ENCODE peak calls at places on chromosomes 13 and 19, in seven cellular contexts. One of them, this sample, is unnamed.

GRCh38 chr13:91158015-91158390 is 189.5 kb upstream of the MIR17HG start:
- DNase-seq in nucleus accumbens: no peak
- DNase-seq in mucosa of gallbladder: no peak
- DNase-seq in heart left ventricle: no peak
- DNase-seq in pancreas: no peak
- DNase-seq in stimulated activated CD8-positive, alpha-beta memory T cell treated with anti-CD3 and anti-CD28 coated beads, Interleukin-7, amount 100 ng/mL, for 1 hour: no peak
- DNase-seq in RPMI7951: no peak
- DNase-seq in this sample: no peak

GRCh38 chr19:42132851-42133528 is 744 bp upstream of the POU2F2 start:
- DNase-seq in nucleus accumbens: peak
- DNase-seq in mucosa of gallbladder: peak
- DNase-seq in heart left ventricle: peak
- DNase-seq in pancreas: peak
- DNase-seq in stimulated activated CD8-positive, alpha-beta memory T cell treated with anti-CD3 and anti-CD28 coated beads, Interleukin-7, amount 100 ng/mL, for 1 hour: peak
- DNase-seq in RPMI7951: peak
- DNase-seq in this sample: no peak

GRCh38 chr19:44891016-44891882 is at the start of gene TOMM40:
- DNase-seq in nucleus accumbens: no peak
- DNase-seq in mucosa of gallbladder: no peak
- DNase-seq in heart left ventricle: no peak
- DNase-seq in pancreas: no peak
- DNase-seq in stimulated activated CD8-positive, alpha-beta memory T cell treated with anti-CD3 and anti-CD28 coated beads, Interleukin-7, amount 100 ng/mL, for 1 hour: no peak
- DNase-seq in RPMI7951: no peak
- DNase-seq in this sample: peak

GRCh38 chr19:51904331-51905165 is at the start of gene ZNF649:
- DNase-seq in nucleus accumbens: peak
- DNase-seq in mucosa of gallbladder: peak
- DNase-seq in heart left ventricle: peak
- DNase-seq in pancreas: peak
- DNase-seq in stimulated activated CD8-positive, alpha-beta memory T cell treated with anti-CD3 and anti-CD28 coated beads, Interleukin-7, amount 100 ng/mL, for 1 hour: peak
- DNase-seq in RPMI7951: peak
- DNase-seq in this sample: peak

GRCh38 chr13:32901994-32902780 is 114.0 kb upstream of the KL start:
- DNase-seq in nucleus accumbens: no peak
- DNase-seq in mucosa of gallbladder: no peak
- DNase-seq in heart left ventricle: no peak
- DNase-seq in pancreas: no peak
- DNase-seq in stimulated activated CD8-positive, alpha-beta memory T cell treated with anti-CD3 and anti-CD28 coated beads, Interleukin-7, amount 100 ng/mL, for 1 hour: no peak
- DNase-seq in RPMI7951: no peak
- DNase-seq in this sample: no peak

GRCh38 chr19:28456708-28457320 is 756.1 kb downstream of the UQCRFS1 start:
- DNase-seq in nucleus accumbens: no peak
- DNase-seq in mucosa of gallbladder: no peak
- DNase-seq in heart left ventricle: no peak
- DNase-seq in pancreas: no peak
- DNase-seq in stimulated activated CD8-positive, alpha-beta memory T cell treated with anti-CD3 and anti-CD28 coated beads, Interleukin-7, amount 100 ng/mL, for 1 hour: no peak
- DNase-seq in RPMI7951: no peak
- DNase-seq in this sample: no peak

GRCh38 chr13:71751074-71751473 is 115.9 kb downstream of the DACH1 start:
- DNase-seq in nucleus accumbens: no peak
- DNase-seq in mucosa of gallbladder: no peak
- DNase-seq in heart left ventricle: no peak
- DNase-seq in pancreas: no peak
- DNase-seq in stimulated activated CD8-positive, alpha-beta memory T cell treated with anti-CD3 and anti-CD28 coated beads, Interleukin-7, amount 100 ng/mL, for 1 hour: no peak
- DNase-seq in RPMI7951: no peak
- DNase-seq in this sample: no peak

GRCh38 chr19:38889803-38890202 is 9.6 kb downstream of the SIRT2 start:
- DNase-seq in nucleus accumbens: no peak
- DNase-seq in mucosa of gallbladder: no peak
- DNase-seq in heart left ventricle: no peak
- DNase-seq in pancreas: no peak
- DNase-seq in stimulated activated CD8-positive, alpha-beta memory T cell treated with anti-CD3 and anti-CD28 coated beads, Interleukin-7, amount 100 ng/mL, for 1 hour: no peak
- DNase-seq in RPMI7951: no peak
- DNase-seq in this sample: no peak

GRCh38 chr19:35155981-35156672 is 1.6 kb downstream of the FXYD5 start:
- DNase-seq in nucleus accumbens: no peak
- DNase-seq in mucosa of gallbladder: no peak
- DNase-seq in heart left ventricle: no peak
- DNase-seq in pancreas: no peak
- DNase-seq in stimulated activated CD8-positive, alpha-beta memory T cell treated with anti-CD3 and anti-CD28 coated beads, Interleukin-7, amount 100 ng/mL, for 1 hour: no peak
- DNase-seq in RPMI7951: no peak
- DNase-seq in this sample: no peak

GRCh38 chr19:54209748-54210494 is 9.3 kb downstream of the RPS9 start:
- DNase-seq in nucleus accumbens: peak
- DNase-seq in mucosa of gallbladder: peak
- DNase-seq in heart left ventricle: peak
- DNase-seq in pancreas: peak
- DNase-seq in stimulated activated CD8-positive, alpha-beta memory T cell treated with anti-CD3 and anti-CD28 coated beads, Interleukin-7, amount 100 ng/mL, for 1 hour: no peak
- DNase-seq in RPMI7951: peak
- DNase-seq in this sample: no peak